ENCODE peak calls at places on chromosomes 7 and 10, in six cellular contexts. G is sigmoid colon, I is lower lobe of right lung, F is dorsolateral prefrontal cortex, L is heart right ventricle, H is esophagus squamous epithelium. B is an unnamed sample.

GRCh38 chr10:43692051-43692825 is 43.6 kb upstream of the ZNF32 start:
- DNase-seq in G (no peak), I (no peak), F (no peak), L (no peak), H (no peak), B (no peak)

GRCh38 chr7:46244752-46245151 is 323.7 kb upstream of the IGFBP3 start:
- DNase-seq in G (no peak), I (no peak), F (no peak), L (no peak), H (no peak), B (no peak)

GRCh38 chr10:132532784-132533560 is 4.6 kb upstream of the INPP5A start:
- DNase-seq in G (peak; percentile 43), I (no peak), F (no peak), L (no peak), H (no peak), B (peak; percentile 94)

GRCh38 chr7:17986826-17987225 is 40.8 kb downstream of the PRPS1L1 start:
- DNase-seq in G (no peak), I (no peak), F (no peak), L (no peak), H (no peak), B (peak; percentile 79)

GRCh38 chr10:132418520-132419416 is 21.8 kb downstream of the PWWP2B start:
- DNase-seq in G (no peak), I (peak; percentile 88), F (no peak), L (peak; percentile 45), H (no peak), B (no peak)

GRCh38 chr7:133676805-133677370 is 424.0 kb downstream of the EXOC4 start:
- DNase-seq in G (no peak), I (no peak), F (no peak), L (no peak), H (no peak), B (no peak)

GRCh38 chr10:89888647-89889046 is 187.3 kb downstream of the KIF20B start:
- DNase-seq in G (no peak), I (no peak), F (no peak), L (no peak), H (no peak), B (no peak)

GRCh38 chr10:100782845-100783244 is 37.5 kb downstream of the PAX2 start:
- DNase-seq in G (peak; percentile 27), I (no peak), F (no peak), L (no peak), H (no peak), B (no peak)

GRCh38 chr10:3729397-3729796 is 55.6 kb downstream of the KLF6 start:
- DNase-seq in G (no peak), I (no peak), F (no peak), L (no peak), H (no peak), B (peak; percentile 55)

GRCh38 chr7:45703911-45704682 is 129.9 kb downstream of the ADCY1 start:
- DNase-seq in G (no peak), I (no peak), F (no peak), L (no peak), H (no peak), B (no peak)

GRCh38 chr10:129999140-129999539 is 35.1 kb upstream of the EBF3 start:
- DNase-seq in G (no peak), I (no peak), F (no peak), L (no peak), H (no peak), B (no peak)

GRCh38 chr10:101495324-101495925 is 92.6 kb downstream of the POLL start:
- DNase-seq in G (no peak), I (no peak), F (no peak), L (no peak), H (no peak), B (no peak)

GRCh38 chr10:46247808-46248569 is 38.8 kb upstream of the ANTXRL start:
- DNase-seq in G (peak; percentile 61), I (no peak), F (peak; percentile 27), L (peak; percentile 45), H (no peak), B (no peak)

GRCh38 chr10:78473016-78473415 is 439.4 kb downstream of the RPS24 start:
- DNase-seq in G (no peak), I (no peak), F (no peak), L (no peak), H (no peak), B (no peak)

GRCh38 chr10:33277135-33277536 is 57.3 kb downstream of the NRP1 start:
- DNase-seq in G (peak; percentile 80), I (no peak), F (no peak), L (peak; percentile 67), H (no peak), B (no peak)

GRCh38 chr10:93894516-93895378 is 969 bp downstream of the SLC35G1 start:
- DNase-seq in G (no peak), I (no peak), F (no peak), L (no peak), H (no peak), B (no peak)

GRCh38 chr7:99105756-99106155 is 38.2 kb downstream of the SMURF1 start:
- DNase-seq in G (no peak), I (no peak), F (no peak), L (no peak), H (no peak), B (no peak)

GRCh38 chr7:48971173-48971572 is 46.8 kb downstream of the CDC14C start:
- DNase-seq in G (no peak), I (no peak), F (no peak), L (no peak), H (no peak), B (no peak)

GRCh38 chr10:103431902-103432301 is 20.3 kb downstream of the CALHM2 start:
- DNase-seq in G (no peak), I (no peak), F (no peak), L (no peak), H (no peak), B (no peak)

GRCh38 chr10:112383325-112383724 is 9.4 kb downstream of the ACSL5 start:
- DNase-seq in G (no peak), I (no peak), F (no peak), L (no peak), H (no peak), B (peak; percentile 54)

GRCh38 chr10:118314882-118315281 is 27.2 kb downstream of the FAM204A start:
- DNase-seq in G (no peak), I (no peak), F (no peak), L (no peak), H (no peak), B (no peak)

GRCh38 chr10:114343623-114344306 is 60.5 kb downstream of the AFAP1L2 start:
- DNase-seq in G (no peak), I (no peak), F (no peak), L (no peak), H (no peak), B (peak; percentile 79)

GRCh38 chr10:12428447-12429135 is 79.2 kb downstream of the CAMK1D start:
- DNase-seq in G (no peak), I (no peak), F (no peak), L (no peak), H (no peak), B (no peak)

GRCh38 chr7:105007298-105007697 is 6.7 kb upstream of the KMT2E start:
- DNase-seq in G (no peak), I (no peak), F (no peak), L (no peak), H (no peak), B (no peak)

GRCh38 chr7:105003275-105003674 is 10.7 kb upstream of the KMT2E start:
- DNase-seq in G (peak; percentile 77), I (no peak), F (no peak), L (no peak), H (no peak), B (peak; percentile 81)

GRCh38 chr7:105009667-105010537 is 4.1 kb upstream of the KMT2E start:
- DNase-seq in G (no peak), I (no peak), F (no peak), L (no peak), H (no peak), B (no peak)

GRCh38 chr7:105003875-105004510 is 10.0 kb upstream of the KMT2E start:
- DNase-seq in G (no peak), I (no peak), F (no peak), L (no peak), H (no peak), B (no peak)

GRCh38 chr7:105006367-105007139 is 7.5 kb upstream of the KMT2E start:
- DNase-seq in G (no peak), I (no peak), F (no peak), L (no peak), H (no peak), B (no peak)
- TF ChIP-seq CTCF in G (no peak), I (no peak), F (no peak), L (no peak), H (no peak), B (no peak)

GRCh38 chr10:96560970-96561887 is 25.6 kb downstream of the TM9SF3 start:
- DNase-seq in G (no peak), I (no peak), F (no peak), L (no peak), H (no peak), B (no peak)

GRCh38 chr10:96560489-96560888 is 26.3 kb downstream of the TM9SF3 start:
- DNase-seq in G (no peak), I (no peak), F (no peak), L (no peak), H (no peak), B (no peak)

GRCh38 chr10:96556003-96556402 is 30.8 kb downstream of the TM9SF3 start:
- DNase-seq in G (no peak), I (no peak), F (no peak), L (no peak), H (no peak), B (peak; percentile 9)
- TF ChIP-seq CTCF in G (no peak), I (peak; percentile 21), F (peak; percentile 45), L (peak; percentile 50), H (no peak), B (peak; percentile 54)

GRCh38 chr7:21508538-21508937 is 34.3 kb upstream of the DNAH11 start:
- DNase-seq in G (no peak), I (no peak), F (no peak), L (no peak), H (no peak), B (no peak)

GRCh38 chr7:21504021-21504420 is 38.8 kb upstream of the DNAH11 start:
- DNase-seq in G (no peak), I (no peak), F (no peak), L (no peak), H (no peak), B (no peak)

GRCh38 chr7:21507627-21508343 is 35.1 kb upstream of the DNAH11 start:
- DNase-seq in G (peak; percentile 57), I (no peak), F (no peak), L (no peak), H (no peak), B (peak; percentile 16)
- TF ChIP-seq CTCF in G (peak; percentile 48), I (peak; percentile 75), F (peak; percentile 62), L (peak; percentile 70), H (peak; percentile 41), B (peak; percentile 74)

DNA sequence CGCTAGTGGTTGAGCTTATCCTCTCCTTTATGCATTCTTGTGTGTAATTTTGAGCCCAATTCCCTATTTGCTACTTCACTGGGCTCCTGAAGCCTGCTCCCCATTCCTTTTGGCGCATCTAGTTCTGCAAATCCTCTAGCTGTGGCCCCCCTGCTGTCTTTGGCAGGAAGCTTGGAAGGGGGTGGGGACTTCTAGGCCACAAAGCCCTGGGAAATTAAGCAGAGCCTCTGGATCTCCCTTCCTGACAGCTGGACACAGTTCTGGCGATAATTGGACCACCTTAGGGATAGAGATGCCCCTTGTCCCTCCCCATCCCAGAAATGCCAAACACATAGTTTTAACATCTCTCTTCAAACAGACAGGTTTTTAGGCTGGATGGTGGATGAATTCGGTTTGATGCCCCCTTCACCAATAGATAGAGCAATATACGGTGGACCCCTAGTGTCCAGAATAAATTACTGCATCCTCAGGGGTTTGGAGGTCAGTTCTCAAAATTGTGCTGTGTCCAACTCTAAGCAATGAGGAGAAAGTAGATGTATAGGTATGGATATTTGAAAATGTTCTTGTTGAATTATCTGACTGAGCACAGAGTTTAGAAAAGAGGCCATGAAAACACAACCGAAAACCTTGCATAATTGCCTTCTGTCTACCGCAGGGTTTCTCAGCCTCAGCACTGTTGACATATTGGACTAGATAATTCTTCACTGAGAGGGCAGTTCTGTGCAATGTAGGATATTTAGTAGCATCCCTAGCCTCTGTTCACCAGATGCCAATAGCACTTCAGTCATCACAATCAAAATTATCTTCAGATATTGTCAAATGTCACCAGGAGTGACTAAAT is 75.5 kb downstream of the PAPSS2 start:
- DNase-seq in G (no peak), I (no peak), F (no peak), L (no peak), H (no peak), B (peak; percentile 82)
- TF ChIP-seq CTCF in G (peak; percentile 21), I (peak; percentile 78), F (peak; percentile 78), L (peak; percentile 80), H (peak; percentile 62), B (peak; percentile 71)

B was measured in astrocyte of the spinal cord.